ENCODE peak calls at places on chromosomes 16 and 17, in five cellular contexts. M, E, R, A and B are unnamed samples.

GRCh38 chr16:270381-271255 is 5.1 kb downstream of the RGS11 start:
- DNase-seq in R (no peak), M (no peak), A (no peak), E (no peak), B (no peak)

GRCh38 chr17:917391-917811 is 62.2 kb downstream of the NXN start:
- DNase-seq in M (no peak), R (no peak), E (no peak), A (no peak), B (peak)

GRCh38 chr16:87918866-87919680 is 17.3 kb downstream of the CA5A start:
- DNase-seq in M (no peak), R (no peak), E (no peak), A (no peak), B (peak)

GRCh38 chr17:794876-795275 is 12.7 kb downstream of the MRM3 start:
- DNase-seq in A (peak), E (peak), M (peak), R (peak), B (peak)

GRCh38 chr17:3977387-3977786 is 13.2 kb upstream of the ATP2A3 start:
- DNase-seq in E (no peak), A (no peak), R (no peak), M (no peak), B (no peak)

GRCh38 chr16:68298907-68299515 is 11.7 kb downstream of the SLC7A6OS start:
- DNase-seq in M (no peak), R (peak), E (peak), A (peak), B (peak)

GRCh38 chr17:51120357-51120738 is 320 bp downstream of the SPAG9 start:
- DNase-seq in A (peak), R (no peak), M (peak), E (no peak), B (no peak)

GRCh38 chr16:85988723-85989313 is 89.9 kb downstream of the IRF8 start:
- DNase-seq in E (no peak), R (no peak), A (no peak), M (no peak), B (no peak)

GRCh38 chr17:72560303-72561247 is 439.8 kb downstream of the SOX9 start:
- DNase-seq in R (no peak), E (peak), M (peak), A (peak), B (peak)

GRCh38 chr17:180380-181212 is 854 bp downstream of the DOC2B start:
- DNase-seq in E (peak), R (no peak), M (no peak), A (no peak), B (peak)

GRCh38 chr17:5971969-5972368 is 98.2 kb upstream of the WSCD1 start:
- DNase-seq in R (no peak), E (no peak), M (no peak), A (no peak), B (no peak)

GRCh38 chr16:2154533-2155090 is 970 bp upstream of the TRAF7 start:
- DNase-seq in E (no peak), R (no peak), M (no peak), A (peak), B (peak)

GRCh38 chr17:16491131-16491702 is 776 bp downstream of the LRRC75A start:
- DNase-seq in E (peak), R (no peak), M (no peak), A (no peak), B (no peak)

GRCh38 chr16:87956771-87957279 is 5.6 kb downstream of the BANP start:
- DNase-seq in E (no peak), M (peak), A (peak), R (no peak), B (peak)

GRCh38 chr17:49556183-49556943 is 19.3 kb upstream of the NXPH3 start:
- DNase-seq in R (peak), E (peak), M (no peak), A (peak), B (peak)
- TF ChIP-seq EZH2 in R (no peak), E (no peak), M (no peak), A (no peak), B (no peak)

GRCh38 chr16:63628812-63629211 is 1493.1 kb downstream of the CDH11 start:
- DNase-seq in A (no peak), M (no peak), R (no peak), E (peak), B (no peak)
- H3K4me3 ChIP-seq in A (no peak), M (no peak), R (no peak), E (no peak), B (no peak)

GRCh38 chr17:60173304-60173807 is 23.6 kb downstream of the CA4 start:
- DNase-seq in A (no peak), E (no peak), R (peak), M (no peak), B (peak)
- H3K27ac ChIP-seq in A (no peak), E (no peak), R (no peak), M (no peak), B (peak)

DNA sequence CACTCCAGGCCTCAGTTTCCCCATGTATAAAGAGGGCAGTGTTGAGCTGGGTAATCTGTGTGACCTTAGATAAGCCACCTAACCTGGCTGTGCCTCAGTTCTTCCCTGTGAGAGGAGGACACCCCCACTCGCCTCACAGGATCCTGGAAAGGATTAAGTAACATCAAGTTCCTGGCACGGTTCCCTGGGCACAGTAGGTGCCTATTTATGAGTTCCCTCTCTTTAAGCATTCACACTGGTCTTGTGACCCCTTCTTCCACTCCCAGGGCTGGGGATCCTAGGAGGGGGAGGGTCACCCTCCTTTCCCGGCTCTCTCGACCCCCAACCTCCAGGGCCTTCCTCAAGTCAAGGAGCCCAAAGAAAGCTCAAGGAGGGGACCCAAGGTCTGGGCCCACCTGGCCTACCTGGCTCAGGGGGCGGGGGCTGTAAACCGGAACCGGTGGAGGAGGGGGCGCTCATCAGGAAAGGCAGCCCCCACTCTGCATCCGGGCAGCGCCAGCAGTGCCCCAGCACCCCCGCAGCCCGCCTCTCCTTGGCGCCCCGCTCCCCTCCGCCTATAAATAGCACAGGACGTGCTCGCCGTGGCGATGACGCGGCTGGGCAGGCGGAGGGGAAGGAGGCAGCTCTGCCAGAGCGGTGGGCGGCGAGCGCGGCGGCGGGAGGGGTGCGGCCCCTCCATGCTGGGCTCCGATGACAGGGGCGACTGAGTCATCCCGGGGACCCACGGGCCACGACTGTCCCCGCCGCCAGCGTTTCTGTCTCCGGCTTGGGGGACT is 9.4 kb downstream of the RPL19 start:
- DNase-seq in A (peak), R (no peak), E (peak), M (no peak), B (peak)
- TF ChIP-seq EZH2 in A (no peak), R (no peak), E (no peak), M (no peak), B (no peak)

GRCh38 chr17:35063514-35064223 is at the start of gene RFFL:
- DNase-seq in M (peak), A (peak), R (peak), E (peak), B (peak)
- H3K4me3 ChIP-seq in M (peak), A (no peak), R (no peak), E (peak), B (peak)

GRCh38 chr16:77433146-77433545 is 1.7 kb downstream of the ADAMTS18 start:
- DNase-seq in E (no peak), A (no peak), M (no peak), R (no peak), B (no peak)

GRCh38 chr16:77431131-77431670 is 3.6 kb downstream of the ADAMTS18 start:
- DNase-seq in M (no peak), A (no peak), R (no peak), E (no peak), B (peak)

GRCh38 chr16:77430360-77430759 is 4.5 kb downstream of the ADAMTS18 start:
- DNase-seq in R (no peak), E (no peak), M (no peak), A (no peak), B (no peak)

GRCh38 chr16:77434022-77434364 is 841 bp downstream of the ADAMTS18 start:
- DNase-seq in M (no peak), R (no peak), A (no peak), E (no peak), B (no peak)

GRCh38 chr16:77432264-77432663 is 2.6 kb downstream of the ADAMTS18 start:
- DNase-seq in E (no peak), A (no peak), M (no peak), R (no peak), B (no peak)
- H3K27ac ChIP-seq in E (no peak), A (no peak), M (no peak), R (no peak), B (no peak)

DNA sequence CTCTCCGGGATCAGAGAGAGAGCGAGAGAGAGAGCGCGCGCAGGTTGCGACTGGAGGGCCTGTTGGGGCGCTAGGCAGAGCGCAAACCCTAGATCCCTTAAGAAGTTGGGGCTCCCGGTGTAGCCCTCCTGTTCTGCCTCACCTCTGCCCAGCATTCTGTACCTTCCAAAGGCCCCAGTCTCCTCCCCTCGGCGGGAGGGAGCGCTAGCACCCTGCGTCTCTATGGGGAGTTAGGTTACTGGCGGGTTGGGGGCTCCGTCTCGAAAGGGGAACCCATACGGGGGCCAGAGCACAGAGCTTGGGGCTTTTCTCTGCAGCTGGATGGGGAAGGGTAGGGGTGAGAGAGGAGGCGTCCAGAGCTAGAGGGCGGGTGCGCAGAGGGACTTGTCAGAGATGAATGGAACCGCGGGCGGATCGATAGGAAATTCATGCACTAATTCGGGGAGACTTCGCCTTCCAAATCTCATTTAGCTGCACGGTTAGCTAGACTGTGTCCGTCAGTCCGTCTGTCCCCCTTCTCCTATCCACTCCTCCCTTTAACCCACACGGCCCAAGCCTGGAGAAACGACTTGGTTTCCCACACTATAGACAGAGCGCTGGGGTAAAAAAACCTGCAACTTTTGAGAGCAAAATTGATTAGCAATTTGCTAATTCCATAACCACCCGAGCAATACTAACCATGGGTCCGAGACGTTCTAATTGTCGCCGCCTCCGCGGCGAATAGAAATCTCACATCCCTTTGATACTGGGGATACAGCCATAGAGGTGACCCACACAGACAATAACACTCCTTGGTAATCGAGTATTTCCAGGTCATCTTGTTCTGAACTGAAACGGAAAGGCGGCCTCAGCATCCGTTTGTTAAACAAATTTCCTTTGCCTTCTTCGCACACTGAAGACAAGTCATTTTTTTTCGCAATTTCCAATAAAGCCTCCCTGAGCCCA is 738 bp upstream of the HOXB4 start:
- DNase-seq in E (no peak), R (peak), A (peak), M (no peak), B (peak)
- TF ChIP-seq EZH2 in E (peak), R (no peak), A (no peak), M (no peak), B (no peak)